ENCODE peak calls at places on chromosomes 11 and 22, in five cellular contexts. J, N, X, G and P are unnamed samples.

GRCh38 chr11:60706931-60707330 is 7.5 kb downstream of the MS4A8 start:
- DNase-seq in J (no peak), N (no peak), X (no peak), G (no peak), P (no peak)

GRCh38 chr11:17609536-17610401 is 62.7 kb downstream of the OTOG start:
- DNase-seq in J (no peak), N (no peak), X (peak; percentile 47), G (no peak), P (no peak)

GRCh38 chr22:38298312-38299000 is 18.8 kb downstream of the CSNK1E start:
- DNase-seq in J (peak; percentile 88), N (peak; percentile 25), X (peak; percentile 65), G (no peak), P (peak; percentile 66)

GRCh38 chr11:30521297-30522071 is 64.7 kb downstream of the MPPED2 start:
- DNase-seq in J (no peak), N (no peak), X (no peak), G (no peak), P (no peak)

GRCh38 chr11:34749666-34750659 is 129.1 kb downstream of the EHF start:
- DNase-seq in J (no peak), N (no peak), X (peak; percentile 89), G (peak; percentile 75), P (peak; percentile 65)

GRCh38 chr11:10322830-10323792 is 18.2 kb downstream of the ADM start:
- DNase-seq in J (peak; percentile 57), N (peak; percentile 27), X (peak; percentile 70), G (peak; percentile 50), P (peak; percentile 77)

GRCh38 chr11:134514354-134514951 is 102.4 kb upstream of the B3GAT1 start:
- DNase-seq in J (peak; percentile 44), N (no peak), X (no peak), G (no peak), P (peak; percentile 7)

GRCh38 chr22:24180316-24181087 is 785 bp upstream of the SUSD2 start:
- DNase-seq in J (no peak), N (no peak), X (peak; percentile 53), G (peak; percentile 48), P (no peak)

GRCh38 chr11:120513436-120514315 is 2.1 kb downstream of the GRIK4 start:
- DNase-seq in J (no peak), N (no peak), X (peak; percentile 33), G (no peak), P (no peak)

GRCh38 chr22:19720999-19721485 is 2.3 kb upstream of the GP1BB start:
- DNase-seq in J (no peak), N (no peak), X (no peak), G (no peak), P (no peak)

GRCh38 chr11:38304926-38305325 is 1706.9 kb upstream of the RAG2 start:
- DNase-seq in J (no peak), N (no peak), X (no peak), G (no peak), P (no peak)

GRCh38 chr11:31772412-31772811 is 38.7 kb downstream of the PAX6 start:
- DNase-seq in J (no peak), N (no peak), X (no peak), G (no peak), P (no peak)

GRCh38 chr11:132980721-132981120 is 551.6 kb downstream of the OPCML start:
- DNase-seq in J (no peak), N (no peak), X (no peak), G (no peak), P (no peak)

GRCh38 chr11:104873252-104873651 is 25.0 kb downstream of the CASP12 start:
- DNase-seq in J (peak; percentile 51), N (peak; percentile 23), X (no peak), G (no peak), P (no peak)

GRCh38 chr11:43923327-43924111 is 18.9 kb upstream of the C11orf96 start:
- DNase-seq in J (peak; percentile 62), N (no peak), X (peak; percentile 75), G (peak; percentile 79), P (peak; percentile 89)

GRCh38 chr22:29330753-29331152 is 15.3 kb upstream of the RASL10A start:
- DNase-seq in J (no peak), N (no peak), X (peak; percentile 87), G (peak; percentile 77), P (peak; percentile 97)

GRCh38 chr22:24109649-24110048 is 71.6 kb upstream of the SUSD2 start:
- DNase-seq in J (no peak), N (no peak), X (no peak), G (no peak), P (no peak)

GRCh38 chr22:37726240-37726887 is 29.5 kb downstream of the TRIOBP start:
- DNase-seq in J (no peak), N (no peak), X (no peak), G (no peak), P (no peak)

GRCh38 chr11:45348729-45349128 is 62.6 kb upstream of the SYT13 start:
- DNase-seq in J (peak; percentile 24), N (no peak), X (no peak), G (no peak), P (no peak)

GRCh38 chr22:17769716-17770082 is 4.6 kb downstream of the BID start:
- DNase-seq in J (no peak), N (no peak), X (no peak), G (no peak), P (no peak)

GRCh38 chr11:96708469-96708868 is 318.7 kb downstream of the JRKL start:
- DNase-seq in J (no peak), N (no peak), X (no peak), G (no peak), P (no peak)

GRCh38 chr11:128195057-128195751 is 392.2 kb downstream of the ETS1 start:
- DNase-seq in J (no peak), N (peak; percentile 88), X (no peak), G (no peak), P (no peak)

GRCh38 chr11:72831521-72832300 is 17.5 kb downstream of the ATG16L2 start:
- DNase-seq in J (peak; percentile 96), N (peak; percentile 69), X (peak; percentile 91), G (peak; percentile 87), P (peak; percentile 91)

GRCh38 chr22:44537016-44537936 is 39.2 kb upstream of the RTL6 start:
- DNase-seq in J (peak; percentile 19), N (no peak), X (no peak), G (no peak), P (no peak)

GRCh38 chr11:68825603-68826002 is 16.1 kb downstream of the CPT1A start:
- DNase-seq in J (peak; percentile 86), N (peak; percentile 59), X (no peak), G (no peak), P (no peak)

GRCh38 chr11:43830928-43831440 is 49.6 kb upstream of the ALKBH3 start:
- DNase-seq in J (no peak), N (no peak), X (peak; percentile 59), G (no peak), P (peak; percentile 83)

GRCh38 chr22:20763630-20764029 is 10.3 kb upstream of the SERPIND1 start:
- DNase-seq in J (peak; percentile 24), N (no peak), X (no peak), G (no peak), P (no peak)

GRCh38 chr11:108599978-108600377 is 6.4 kb upstream of the EXPH5 start:
- DNase-seq in J (no peak), N (no peak), X (no peak), G (no peak), P (no peak)

GRCh38 chr11:43376594-43376993 is 17.9 kb downstream of the TTC17 start:
- DNase-seq in J (no peak), N (no peak), X (no peak), G (no peak), P (no peak)

GRCh38 chr11:27487706-27488105 is 15.1 kb upstream of the LGR4 start:
- DNase-seq in J (no peak), N (no peak), X (no peak), G (no peak), P (no peak)

GRCh38 chr11:92087916-92088537 is 136.6 kb upstream of the FAT3 start:
- DNase-seq in J (no peak), N (no peak), X (no peak), G (no peak), P (no peak)

GRCh38 chr11:19428206-19429001 is 187.7 kb upstream of the E2F8 start:
- DNase-seq in J (no peak), N (no peak), X (no peak), G (no peak), P (no peak)

DNA sequence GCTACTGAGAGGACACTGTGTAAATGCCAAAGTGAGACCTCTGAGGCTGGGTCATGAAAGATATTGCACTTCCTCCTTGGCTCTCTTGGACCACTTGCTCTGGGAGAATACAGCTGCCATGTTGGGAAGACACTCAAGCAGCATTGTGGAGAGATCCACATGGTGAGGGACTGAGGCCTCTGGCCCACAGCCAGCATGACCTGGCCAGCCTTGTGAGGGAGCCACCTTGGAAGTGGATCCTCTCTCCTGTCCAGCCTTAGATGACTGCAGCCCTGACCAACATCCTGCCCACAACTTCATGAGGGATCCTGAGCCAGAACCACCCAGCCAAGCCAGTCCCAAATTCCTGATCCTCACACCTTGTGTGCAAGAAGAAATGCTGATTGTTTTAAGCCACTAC is 30.4 kb downstream of the MB start:
- DNase-seq in J (no peak), N (no peak), X (no peak), G (no peak), P (no peak)
- H3K9me3 ChIP-seq in J (no peaks in the 10 kb centered on the region), N (no peaks in the 10 kb centered on the region), X (no peaks in the 10 kb centered on the region), G (no peaks in the 10 kb centered on the region), P (no peaks in the 10 kb centered on the region)

GRCh38 chr22:47617186-47617585 is 854.7 kb downstream of the TBC1D22A start:
- DNase-seq in J (no peak), N (no peak), X (no peak), G (no peak), P (no peak)
- H3K9me3 ChIP-seq in J (peaks cover 10% of the 10 kb centered on the region), N (no peaks in the 10 kb centered on the region), X (no peaks in the 10 kb centered on the region), G (no peaks in the 10 kb centered on the region), P (no peaks in the 10 kb centered on the region)

DNA sequence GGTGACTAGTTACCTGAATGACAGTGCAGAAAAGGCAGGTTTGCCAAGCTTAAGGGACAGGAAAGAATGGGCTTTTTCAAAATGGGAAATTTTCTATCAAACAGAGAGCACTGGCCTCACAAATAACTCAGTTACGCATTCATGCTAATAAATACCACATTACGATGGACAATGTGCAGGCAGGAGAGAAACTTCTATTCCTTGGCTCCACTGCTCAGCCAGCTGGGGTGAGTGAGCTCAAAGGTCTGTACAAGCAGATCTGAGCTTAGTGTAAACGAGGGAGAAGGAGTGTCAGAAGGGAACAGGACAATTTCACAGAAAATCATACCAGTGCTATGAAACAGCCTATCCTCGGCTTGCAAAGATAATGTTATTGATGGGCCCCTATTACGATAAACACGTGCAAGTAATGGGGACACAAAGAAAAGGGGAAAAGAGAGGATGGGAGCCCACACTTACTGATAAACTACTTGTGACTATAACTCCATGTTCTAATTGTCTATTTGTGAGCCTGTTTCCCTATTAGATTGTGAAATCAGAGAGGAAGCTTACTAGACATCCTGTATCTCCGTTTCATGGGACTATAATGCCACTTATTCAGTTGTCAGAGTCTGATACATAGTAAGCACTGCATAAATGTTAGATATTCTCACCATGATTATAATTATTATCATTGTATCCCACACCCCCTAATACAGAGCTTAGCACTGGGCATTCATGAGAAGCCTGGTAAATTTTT is 46.3 kb downstream of the AMOTL1 start:
- DNase-seq in J (no peak), N (no peak), X (no peak), G (no peak), P (no peak)
- H3K9me3 ChIP-seq in J (peaks cover 66% of the 10 kb centered on the region), N (peaks cover 17% of the 10 kb centered on the region), X (no peaks in the 10 kb centered on the region), G (no peaks in the 10 kb centered on the region), P (no peaks in the 10 kb centered on the region)

DNA sequence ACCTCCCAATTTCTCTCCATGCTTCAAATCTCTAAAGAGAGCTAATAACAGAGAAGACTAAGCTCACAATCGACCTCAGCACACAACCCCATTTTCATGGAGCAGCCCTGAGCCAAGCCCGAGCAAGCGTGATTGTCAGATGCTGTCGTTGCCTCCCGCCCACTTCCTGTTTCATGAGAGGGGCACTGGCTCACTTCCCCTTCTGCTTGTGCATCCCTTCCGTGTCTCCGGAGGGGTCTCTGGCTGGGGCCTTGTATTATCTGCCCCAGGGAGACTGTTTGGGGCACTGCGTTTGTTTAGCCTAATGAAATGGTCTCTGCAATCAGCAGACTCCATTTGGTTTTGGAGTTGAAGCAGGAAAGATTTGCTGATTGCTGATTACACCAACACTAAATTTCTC is 181.3 kb upstream of the SEZ6L start:
- DNase-seq in J (no peak), N (peak; percentile 44), X (no peak), G (no peak), P (no peak)
- H3K9me3 ChIP-seq in J (no peaks in the 10 kb centered on the region), N (no peaks in the 10 kb centered on the region), X (no peaks in the 10 kb centered on the region), G (no peaks in the 10 kb centered on the region), P (no peaks in the 10 kb centered on the region)